ENCODE peak calls at places on chromosomes 5 and 9, in seven cellular contexts. J is lower lobe of right lung, V is mucosa of gallbladder, Q is MCF 10A, W is AG09309, F is body of pancreas, Y is putamen. U is an unnamed sample.

GRCh38 chr5:126864042-126864688 is 87.2 kb downstream of the LMNB1 start:
- DNase-seq in J (no peak), V (no peak), Q (no peak), W (no peak), F (no peak), Y (no peak), U (no peak)

GRCh38 chr9:136031741-136032638 is 63.1 kb downstream of the NACC2 start:
- DNase-seq in J (peak), V (no peak), Q (no peak), W (no peak), F (no peak), Y (no peak), U (peak)

GRCh38 chr5:157354825-157355224 is 88.9 kb downstream of the CYFIP2 start:
- DNase-seq in J (no peak), V (no peak), Q (peak), W (no peak), F (no peak), Y (no peak), U (no peak)

GRCh38 chr5:155575861-155576260 is 562.3 kb downstream of the KIF4B start:
- DNase-seq in J (no peak), V (no peak), Q (no peak), W (no peak), F (no peak), Y (no peak), U (no peak)

GRCh38 chr9:116504893-116505480 is 182.1 kb upstream of the TRIM32 start:
- DNase-seq in J (no peak), V (no peak), Q (no peak), W (no peak), F (no peak), Y (no peak), U (no peak)

GRCh38 chr9:121350993-121351561 is 19.0 kb downstream of the STOM start:
- DNase-seq in J (peak), V (peak), Q (peak), W (peak), F (peak), Y (peak), U (peak)

GRCh38 chr9:134961331-134962064 is 43.8 kb upstream of the FCN1 start:
- DNase-seq in J (peak), V (no peak), Q (no peak), W (no peak), F (no peak), Y (no peak), U (no peak)

GRCh38 chr9:133768371-133768858 is 30.3 kb upstream of the SARDH start:
- DNase-seq in J (peak), V (peak), Q (no peak), W (no peak), F (peak), Y (no peak), U (no peak)

GRCh38 chr9:112065781-112066606 is 109.1 kb downstream of the SUSD1 start:
- DNase-seq in J (peak), V (peak), Q (peak), W (no peak), F (peak), Y (no peak), U (peak)

GRCh38 chr5:173745123-173745522 is 128.7 kb upstream of the BOD1 start:
- DNase-seq in J (no peak), V (no peak), Q (no peak), W (no peak), F (no peak), Y (peak), U (no peak)

GRCh38 chr9:19642256-19642655 is 146.6 kb downstream of the SLC24A2 start:
- DNase-seq in J (no peak), V (no peak), Q (no peak), W (no peak), F (no peak), Y (peak), U (no peak)

GRCh38 chr5:148791334-148791667 is 35.1 kb upstream of the ADRB2 start:
- DNase-seq in J (no peak), V (no peak), Q (peak), W (no peak), F (no peak), Y (no peak), U (peak)

GRCh38 chr9:68711281-68711680 is 6.2 kb downstream of the PIP5K1B start:
- DNase-seq in J (no peak), V (no peak), Q (no peak), W (no peak), F (no peak), Y (no peak), U (no peak)